ENCODE peak calls at places on chromosomes 3 and 15, in eight cellular contexts. F is A549, B is NCI-H510A treated with DMSO at 0.1 percent for 48 hours, K is GM23338, M is NCI-H1092, V is MV-4-11, P is H54, X is hippocampal formation. G is an unnamed sample.

GRCh38 chr3:52473031-52473430 is 17.6 kb downstream of the NISCH start:
- DNase-seq in F (no peak), B (no peak), K (no peak), M (no peak), V (no peak), P (no peak), X (no peak), G (no peak)

GRCh38 chr15:100902436-100903190 is 16.5 kb upstream of the LRRK1 start:
- DNase-seq in F (no peak), B (no peak), K (no peak), M (peak; percentile 58), V (peak; percentile 59), P (no peak), X (no peak), G (no peak)

GRCh38 chr3:99505646-99506269 is 132.6 kb upstream of the COL8A1 start:
- DNase-seq in F (no peak), B (no peak), K (no peak), M (no peak), V (peak; percentile 99), P (peak; percentile 33), X (no peak), G (no peak)

GRCh38 chr3:189974372-189974771 is 146.3 kb downstream of the P3H2 start:
- DNase-seq in F (no peak), B (no peak), K (no peak), M (no peak), V (no peak), P (no peak), X (no peak), G (no peak)

GRCh38 chr15:79122391-79122790 is 31.8 kb upstream of the RASGRF1 start:
- DNase-seq in F (no peak), B (no peak), K (no peak), M (no peak), V (no peak), P (no peak), X (no peak), G (no peak)

GRCh38 chr15:90870354-90871096 is 2.1 kb downstream of the FURIN start:
- DNase-seq in F (no peak), B (peak; percentile 47), K (peak; percentile 49), M (no peak), V (no peak), P (no peak), X (no peak), G (no peak)

GRCh38 chr3:66038384-66038725 is 363 bp downstream of the MAGI1 start:
- DNase-seq in F (no peak), B (no peak), K (no peak), M (no peak), V (no peak), P (no peak), X (no peak), G (no peak)

GRCh38 chr3:113847664-113848461 is 9.3 kb downstream of the GRAMD1C start:
- DNase-seq in F (no peak), B (no peak), K (no peak), M (no peak), V (no peak), P (no peak), X (no peak), G (no peak)